ENCODE peak calls at places on chromosomes 5 and 9, in nine cellular contexts. One of them, this sample, is unnamed.

GRCh38 chr9:129421371-129421770 is 199.5 kb downstream of the C9orf50 start:
- DNase-seq in HTR-8/SVneo: no peak
- DNase-seq in astrocyte: no peak
- DNase-seq in ACHN: no peak
- DNase-seq in heart right ventricle: no peak
- DNase-seq in NCI-H1048: no peak
- DNase-seq in adipocyte: no peak
- DNase-seq in activated CD8-positive, alpha-beta memory T cell treated with anti-CD3 and anti-CD28 coated beads for 48 hours: no peak
- DNase-seq in upper lobe of right lung: no peak
- DNase-seq in this sample: no peak

GRCh38 chr5:9320652-9321051 is 225.2 kb downstream of the SEMA5A start:
- DNase-seq in astrocyte: no peak
- DNase-seq in heart right ventricle: no peak
- DNase-seq in NCI-H1048: no peak
- DNase-seq in ACHN: no peak
- DNase-seq in adipocyte: no peak
- DNase-seq in HTR-8/SVneo: no peak
- DNase-seq in activated CD8-positive, alpha-beta memory T cell treated with anti-CD3 and anti-CD28 coated beads for 48 hours: no peak
- DNase-seq in upper lobe of right lung: no peak
- DNase-seq in this sample: no peak

GRCh38 chr5:124538196-124538595 is 208.2 kb downstream of the ZNF608 start:
- DNase-seq in ACHN: no peak
- DNase-seq in activated CD8-positive, alpha-beta memory T cell treated with anti-CD3 and anti-CD28 coated beads for 48 hours: no peak
- DNase-seq in adipocyte: no peak
- DNase-seq in heart right ventricle: no peak
- DNase-seq in astrocyte: no peak
- DNase-seq in HTR-8/SVneo: no peak
- DNase-seq in NCI-H1048: no peak
- DNase-seq in upper lobe of right lung: no peak
- DNase-seq in this sample: no peak

GRCh38 chr5:170633235-170634041 is 129.6 kb downstream of the KCNIP1 start:
- DNase-seq in upper lobe of right lung: peak
- DNase-seq in HTR-8/SVneo: peak
- DNase-seq in adipocyte: peak
- DNase-seq in NCI-H1048: no peak
- DNase-seq in ACHN: peak
- DNase-seq in activated CD8-positive, alpha-beta memory T cell treated with anti-CD3 and anti-CD28 coated beads for 48 hours: no peak
- DNase-seq in heart right ventricle: peak
- DNase-seq in astrocyte: peak
- DNase-seq in this sample: no peak

GRCh38 chr9:7479300-7479699 is 320.3 kb downstream of the DMAC1 start:
- DNase-seq in adipocyte: no peak
- DNase-seq in upper lobe of right lung: no peak
- DNase-seq in NCI-H1048: no peak
- DNase-seq in astrocyte: no peak
- DNase-seq in heart right ventricle: no peak
- DNase-seq in HTR-8/SVneo: no peak
- DNase-seq in ACHN: no peak
- DNase-seq in activated CD8-positive, alpha-beta memory T cell treated with anti-CD3 and anti-CD28 coated beads for 48 hours: no peak
- DNase-seq in this sample: no peak

GRCh38 chr9:133470988-133471387 is 7.9 kb downstream of the SLC2A6 start:
- DNase-seq in NCI-H1048: no peak
- DNase-seq in activated CD8-positive, alpha-beta memory T cell treated with anti-CD3 and anti-CD28 coated beads for 48 hours: no peak
- DNase-seq in ACHN: no peak
- DNase-seq in upper lobe of right lung: no peak
- DNase-seq in HTR-8/SVneo: no peak
- DNase-seq in astrocyte: no peak
- DNase-seq in adipocyte: no peak
- DNase-seq in heart right ventricle: no peak
- DNase-seq in this sample: no peak

GRCh38 chr9:35958104-35958825 is at the start of gene OR2S2:
- DNase-seq in astrocyte: no peak
- DNase-seq in upper lobe of right lung: no peak
- DNase-seq in adipocyte: no peak
- DNase-seq in HTR-8/SVneo: no peak
- DNase-seq in ACHN: peak
- DNase-seq in activated CD8-positive, alpha-beta memory T cell treated with anti-CD3 and anti-CD28 coated beads for 48 hours: no peak
- DNase-seq in heart right ventricle: no peak
- DNase-seq in NCI-H1048: no peak
- DNase-seq in this sample: no peak

GRCh38 chr5:96930058-96930457 is 5.8 kb upstream of the LNPEP start:
- DNase-seq in adipocyte: no peak
- DNase-seq in NCI-H1048: no peak
- DNase-seq in ACHN: no peak
- DNase-seq in HTR-8/SVneo: no peak
- DNase-seq in heart right ventricle: no peak
- DNase-seq in astrocyte: no peak
- DNase-seq in upper lobe of right lung: no peak
- DNase-seq in activated CD8-positive, alpha-beta memory T cell treated with anti-CD3 and anti-CD28 coated beads for 48 hours: no peak
- DNase-seq in this sample: no peak

GRCh38 chr9:93673271-93673843 is 97.0 kb downstream of the PHF2 start:
- DNase-seq in heart right ventricle: peak
- DNase-seq in HTR-8/SVneo: no peak
- DNase-seq in adipocyte: peak
- DNase-seq in activated CD8-positive, alpha-beta memory T cell treated with anti-CD3 and anti-CD28 coated beads for 48 hours: no peak
- DNase-seq in ACHN: no peak
- DNase-seq in NCI-H1048: no peak
- DNase-seq in astrocyte: no peak
- DNase-seq in upper lobe of right lung: peak
- DNase-seq in this sample: no peak

GRCh38 chr5:169331292-169331852 is 30.4 kb upstream of the SLIT3 start:
- DNase-seq in astrocyte: no peak
- DNase-seq in HTR-8/SVneo: no peak
- DNase-seq in adipocyte: no peak
- DNase-seq in activated CD8-positive, alpha-beta memory T cell treated with anti-CD3 and anti-CD28 coated beads for 48 hours: no peak
- DNase-seq in upper lobe of right lung: no peak
- DNase-seq in NCI-H1048: no peak
- DNase-seq in heart right ventricle: no peak
- DNase-seq in ACHN: no peak
- DNase-seq in this sample: no peak

GRCh38 chr5:4022991-4023390 is 427.4 kb downstream of the IRX1 start:
- DNase-seq in activated CD8-positive, alpha-beta memory T cell treated with anti-CD3 and anti-CD28 coated beads for 48 hours: no peak
- DNase-seq in heart right ventricle: peak
- DNase-seq in HTR-8/SVneo: no peak
- DNase-seq in astrocyte: no peak
- DNase-seq in ACHN: no peak
- DNase-seq in NCI-H1048: no peak
- DNase-seq in upper lobe of right lung: no peak
- DNase-seq in adipocyte: no peak
- DNase-seq in this sample: no peak

GRCh38 chr5:136729901-136730355 is 364.6 kb upstream of the TRPC7 start:
- DNase-seq in heart right ventricle: no peak
- DNase-seq in astrocyte: peak
- DNase-seq in NCI-H1048: no peak
- DNase-seq in ACHN: no peak
- DNase-seq in upper lobe of right lung: no peak
- DNase-seq in HTR-8/SVneo: peak
- DNase-seq in activated CD8-positive, alpha-beta memory T cell treated with anti-CD3 and anti-CD28 coated beads for 48 hours: no peak
- DNase-seq in adipocyte: peak
- DNase-seq in this sample: no peak

GRCh38 chr5:179375236-179375685 is 30.0 kb upstream of the ADAMTS2 start:
- DNase-seq in ACHN: no peak
- DNase-seq in upper lobe of right lung: no peak
- DNase-seq in astrocyte: no peak
- DNase-seq in HTR-8/SVneo: no peak
- DNase-seq in adipocyte: no peak
- DNase-seq in heart right ventricle: no peak
- DNase-seq in activated CD8-positive, alpha-beta memory T cell treated with anti-CD3 and anti-CD28 coated beads for 48 hours: no peak
- DNase-seq in NCI-H1048: no peak
- DNase-seq in this sample: no peak